ENCODE peak calls at places on chromosomes 1 and 21, in four cellular contexts. One of them, this sample, is unnamed.

GRCh38 chr1:114331936-114332335 is 178.3 kb upstream of the SYT6 start:
- DNase-seq in erythroblast: no peak
- DNase-seq in GM12865: peak
- DNase-seq in breast epithelium: no peak
- DNase-seq in this sample: no peak

GRCh38 chr1:93692451-93692861 is 10.8 kb upstream of the BCAR3 start:
- DNase-seq in erythroblast: no peak
- DNase-seq in GM12865: no peak
- DNase-seq in breast epithelium: no peak
- DNase-seq in this sample: no peak

GRCh38 chr1:15538750-15539149 is 12.1 kb downstream of the DNAJC16 start:
- DNase-seq in erythroblast: no peak
- DNase-seq in GM12865: no peak
- DNase-seq in breast epithelium: no peak
- DNase-seq in this sample: no peak

GRCh38 chr1:16156848-16157495 is 1.1 kb upstream of the EPHA2 start:
- DNase-seq in erythroblast: no peak
- DNase-seq in GM12865: no peak
- DNase-seq in breast epithelium: no peak
- DNase-seq in this sample: no peak

GRCh38 chr1:99548924-99549605 is 96.8 kb upstream of the PALMD start:
- DNase-seq in erythroblast: no peak
- DNase-seq in GM12865: no peak
- DNase-seq in breast epithelium: no peak
- DNase-seq in this sample: peak

GRCh38 chr21:35528109-35529042 is 479.3 kb upstream of the RUNX1 start:
- DNase-seq in erythroblast: peak
- DNase-seq in GM12865: peak
- DNase-seq in breast epithelium: no peak
- DNase-seq in this sample: no peak

GRCh38 chr1:110060034-110060661 is 10.3 kb downstream of the ALX3 start:
- DNase-seq in erythroblast: peak
- DNase-seq in GM12865: peak
- DNase-seq in breast epithelium: no peak
- DNase-seq in this sample: no peak

GRCh38 chr1:42730988-42731387 is 9.0 kb downstream of the CLDN19 start:
- DNase-seq in erythroblast: peak
- DNase-seq in GM12865: peak
- DNase-seq in breast epithelium: no peak
- DNase-seq in this sample: no peak

GRCh38 chr1:175618559-175618958 is 124.8 kb downstream of the TNR start:
- DNase-seq in erythroblast: no peak
- DNase-seq in GM12865: peak
- DNase-seq in breast epithelium: no peak
- DNase-seq in this sample: no peak

GRCh38 chr1:211468595-211468994 is 23.4 kb downstream of the RD3 start:
- DNase-seq in erythroblast: no peak
- DNase-seq in GM12865: no peak
- DNase-seq in breast epithelium: no peak
- DNase-seq in this sample: no peak

GRCh38 chr1:115114308-115114707 is 25.0 kb upstream of the TSPAN2 start:
- DNase-seq in erythroblast: no peak
- DNase-seq in GM12865: peak
- DNase-seq in breast epithelium: no peak
- DNase-seq in this sample: no peak

GRCh38 chr1:155504207-155504606 is 58.4 kb downstream of the ASH1L start:
- DNase-seq in erythroblast: peak
- DNase-seq in GM12865: peak
- DNase-seq in breast epithelium: no peak
- DNase-seq in this sample: peak

GRCh38 chr1:245585252-245585959 is 430.6 kb downstream of the KIF26B start:
- DNase-seq in erythroblast: no peak
- DNase-seq in GM12865: no peak
- DNase-seq in breast epithelium: no peak
- DNase-seq in this sample: peak

GRCh38 chr1:91806146-91806545 is 79.8 kb downstream of the TGFBR3 start:
- DNase-seq in erythroblast: no peak
- DNase-seq in GM12865: no peak
- DNase-seq in breast epithelium: no peak
- DNase-seq in this sample: no peak